ENCODE peak calls at places on chromosomes 11 and 22, in four cellular contexts. Q is IMR-90, U is cardiac muscle cell, V is AG04450. S is an unnamed sample.

GRCh38 chr11:117226388-117227385 is 5.2 kb downstream of the PCSK7 start:
- DNase-seq in Q (peak; percentile 78), U (peak; percentile 89), V (no peak), S (peak; percentile 85)

GRCh38 chr22:23241562-23242472 is 61.5 kb downstream of the BCR start:
- DNase-seq in Q (no peak), U (no peak), V (no peak), S (no peak)

GRCh38 chr11:36186340-36186739 is 102.9 kb downstream of the COMMD9 start:
- DNase-seq in Q (peak; percentile 87), U (peak; percentile 91), V (peak; percentile 61), S (peak; percentile 86)

GRCh38 chr11:3226846-3227567 is 5.2 kb downstream of the MRGPRE start:
- DNase-seq in Q (no peak), U (no peak), V (no peak), S (no peak)

GRCh38 chr11:120651836-120652235 is 140.3 kb downstream of the GRIK4 start:
- DNase-seq in Q (no peak), U (no peak), V (no peak), S (no peak)

GRCh38 chr22:35534091-35534490 is 6.5 kb upstream of the RASD2 start:
- DNase-seq in Q (no peak), U (no peak), V (no peak), S (no peak)

GRCh38 chr11:121109916-121110656 is 9.0 kb downstream of the TECTA start:
- DNase-seq in Q (no peak), U (no peak), V (no peak), S (no peak)

GRCh38 chr11:99015634-99016454 is 4.9 kb upstream of the CNTN5 start:
- DNase-seq in Q (peak; percentile 51), U (peak; percentile 78), V (peak; percentile 4), S (peak; percentile 41)

GRCh38 chr11:23311986-23312940 is 452.0 kb upstream of the CCDC179 start:
- DNase-seq in Q (peak; percentile 74), U (peak; percentile 13), V (no peak), S (peak; percentile 57)

GRCh38 chr22:47199261-47199948 is 437.0 kb downstream of the TBC1D22A start:
- DNase-seq in Q (no peak), U (no peak), V (no peak), S (no peak)

GRCh38 chr11:79055866-79056632 is 384.8 kb downstream of the TENM4 start:
- DNase-seq in Q (peak; percentile 79), U (peak; percentile 77), V (no peak), S (peak; percentile 91)

GRCh38 chr22:35409783-35410662 is 10.1 kb downstream of the MCM5 start:
- DNase-seq in Q (no peak), U (peak; percentile 34), V (no peak), S (peak; percentile 21)

GRCh38 chr11:75812542-75813040 is 2.4 kb upstream of the UVRAG start:
- DNase-seq in Q (no peak), U (no peak), V (no peak), S (no peak)

GRCh38 chr11:81497202-81497804 is 1236.4 kb downstream of the FAM181B start:
- DNase-seq in Q (peak; percentile 16), U (peak; percentile 27), V (peak; percentile 1), S (no peak)

GRCh38 chr22:46267431-46268279 is at the start of gene TTC38:
- DNase-seq in Q (peak; percentile 60), U (peak; percentile 90), V (no peak), S (peak; percentile 93)

GRCh38 chr11:79487412-79487811 is 46.6 kb upstream of the TENM4 start:
- DNase-seq in Q (no peak), U (no peak), V (no peak), S (no peak)

GRCh38 chr11:93784935-93785360 is 866 bp downstream of the MED17 start:
- DNase-seq in Q (no peak), U (peak; percentile 12), V (no peak), S (no peak)

GRCh38 chr11:34395916-34396555 is 38.2 kb upstream of the ABTB2 start:
- DNase-seq in Q (peak; percentile 74), U (no peak), V (peak; percentile 41), S (peak; percentile 65)

GRCh38 chr11:46697303-46697702 is 3.1 kb downstream of the ARHGAP1 start:
- DNase-seq in Q (no peak), U (peak; percentile 68), V (no peak), S (no peak)

GRCh38 chr11:976431-977160 is 50.9 kb downstream of the AP2A2 start:
- DNase-seq in Q (no peak), U (peak; percentile 70), V (no peak), S (peak; percentile 41)
- TF ChIP-seq CTCF in Q (no peak), U (peak; percentile 19), V (no peak), S (peak; percentile 9)

DNA sequence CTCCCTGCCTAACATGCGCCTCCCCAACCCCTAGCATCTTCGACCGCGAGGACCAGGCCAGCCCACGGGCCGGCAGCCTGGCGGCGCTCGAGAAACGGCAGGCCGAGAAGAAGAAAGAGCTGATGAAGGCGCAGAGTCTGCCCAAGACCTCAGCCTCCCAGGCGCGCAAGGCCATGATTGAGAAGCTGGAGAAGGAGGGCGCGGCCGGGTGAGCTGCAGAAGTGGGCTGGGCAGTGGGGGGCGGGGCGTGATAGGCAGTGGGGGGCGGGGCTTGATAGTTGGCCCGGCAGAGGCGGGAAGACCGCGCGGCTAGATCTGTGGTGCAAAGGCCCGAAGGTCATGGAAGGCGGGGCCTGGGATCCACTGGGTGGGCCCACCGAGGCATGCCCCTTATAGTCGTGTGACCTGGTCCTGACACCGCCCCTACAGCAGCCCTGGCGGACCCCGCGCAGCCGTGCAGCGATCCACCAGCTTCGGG is 8.7 kb downstream of the SELENOM start:
- DNase-seq in Q (no peak), U (no peak), V (no peak), S (peak; percentile 44)
- H3K4me3 ChIP-seq in Q (no peak overlapping the region), U (no peak overlapping the region), V (no peak overlapping the region), S (no peak overlapping the region)

DNA sequence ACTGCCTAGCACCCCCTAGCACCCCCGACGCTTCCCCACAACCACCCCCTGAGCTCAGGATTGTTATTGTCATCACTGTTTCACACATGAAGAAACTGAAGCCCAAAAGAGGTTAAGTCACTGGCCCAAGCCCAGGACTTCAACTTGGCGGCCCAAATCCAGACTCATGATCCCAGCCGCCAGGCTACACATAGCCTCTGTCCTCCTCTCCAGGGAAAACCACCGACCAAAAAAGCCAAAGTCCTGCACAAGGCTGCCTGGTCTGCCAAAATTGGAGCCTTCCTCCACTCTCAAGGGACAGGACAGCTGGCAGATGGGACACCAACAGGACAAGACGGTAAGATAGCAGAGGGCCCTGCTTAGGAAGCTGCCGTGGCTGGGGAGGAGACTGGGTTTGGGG is 10.8 kb downstream of the L3MBTL2 start:
- DNase-seq in Q (no peak), U (no peak), V (no peak), S (no peak)
- TF ChIP-seq CTCF in Q (no peak), U (no peak), V (no peak), S (no peak)

GRCh38 chr11:67374571-67375276 is 1.3 kb upstream of the CLCF1 start:
- DNase-seq in Q (no peak), U (no peak), V (no peak), S (peak; percentile 64)
- H3K4me3 ChIP-seq in Q (no peak overlapping the region), U (no peak overlapping the region), V (peak overlapping the region; percentile 67), S (peak overlapping the region; percentile 67)